ENCODE peak calls at places on chromosomes 3 and 15, in eight cellular contexts. One of them, this sample, is unnamed.

GRCh38 chr3:195802261-195802701 is 9.4 kb downstream of the MUC4 start:
- DNase-seq in GM04503: no peak
- DNase-seq in neuronal stem cell: no peak
- DNase-seq in substantia nigra: no peak
- DNase-seq in stimulated activated effector memory CD8-positive, alpha-beta T cell treated with anti-CD3 and anti-CD28 coated beads, Interleukin-12 subunit alpha, Interleukin-12 subunit beta, amount 100 ng/mL, for 72 hours: peak
- DNase-seq in heart right ventricle: no peak
- DNase-seq in SHP77 treated with DMSO at 0.1 percent for 48 hours: no peak
- DNase-seq in cardiac septum: peak
- DNase-seq in this sample: no peak

GRCh38 chr15:72737723-72738122 is 45.8 kb downstream of the ADPGK start:
- DNase-seq in SHP77 treated with DMSO at 0.1 percent for 48 hours: no peak
- DNase-seq in substantia nigra: no peak
- DNase-seq in cardiac septum: no peak
- DNase-seq in stimulated activated effector memory CD8-positive, alpha-beta T cell treated with anti-CD3 and anti-CD28 coated beads, Interleukin-12 subunit alpha, Interleukin-12 subunit beta, amount 100 ng/mL, for 72 hours: no peak
- DNase-seq in heart right ventricle: no peak
- DNase-seq in neuronal stem cell: no peak
- DNase-seq in GM04503: no peak
- DNase-seq in this sample: no peak

GRCh38 chr3:173826901-173827609 is 429.5 kb downstream of the NLGN1 start:
- DNase-seq in cardiac septum: no peak
- DNase-seq in stimulated activated effector memory CD8-positive, alpha-beta T cell treated with anti-CD3 and anti-CD28 coated beads, Interleukin-12 subunit alpha, Interleukin-12 subunit beta, amount 100 ng/mL, for 72 hours: no peak
- DNase-seq in SHP77 treated with DMSO at 0.1 percent for 48 hours: no peak
- DNase-seq in neuronal stem cell: no peak
- DNase-seq in heart right ventricle: no peak
- DNase-seq in substantia nigra: no peak
- DNase-seq in GM04503: peak
- DNase-seq in this sample: no peak

GRCh38 chr15:70247281-70247680 is 149.6 kb upstream of the TLE3 start:
- DNase-seq in heart right ventricle: no peak
- DNase-seq in SHP77 treated with DMSO at 0.1 percent for 48 hours: no peak
- DNase-seq in stimulated activated effector memory CD8-positive, alpha-beta T cell treated with anti-CD3 and anti-CD28 coated beads, Interleukin-12 subunit alpha, Interleukin-12 subunit beta, amount 100 ng/mL, for 72 hours: no peak
- DNase-seq in GM04503: no peak
- DNase-seq in substantia nigra: no peak
- DNase-seq in cardiac septum: peak
- DNase-seq in neuronal stem cell: no peak
- DNase-seq in this sample: no peak

GRCh38 chr3:139541156-139541897 is 1.8 kb upstream of the RBP1 start:
- DNase-seq in SHP77 treated with DMSO at 0.1 percent for 48 hours: no peak
- DNase-seq in GM04503: no peak
- DNase-seq in substantia nigra: peak
- DNase-seq in stimulated activated effector memory CD8-positive, alpha-beta T cell treated with anti-CD3 and anti-CD28 coated beads, Interleukin-12 subunit alpha, Interleukin-12 subunit beta, amount 100 ng/mL, for 72 hours: no peak
- DNase-seq in cardiac septum: peak
- DNase-seq in neuronal stem cell: no peak
- DNase-seq in heart right ventricle: no peak
- DNase-seq in this sample: no peak

GRCh38 chr3:45848392-45848791 is 6.5 kb upstream of the LZTFL1 start:
- DNase-seq in substantia nigra: no peak
- DNase-seq in neuronal stem cell: no peak
- DNase-seq in GM04503: no peak
- DNase-seq in heart right ventricle: no peak
- DNase-seq in cardiac septum: no peak
- DNase-seq in SHP77 treated with DMSO at 0.1 percent for 48 hours: no peak
- DNase-seq in stimulated activated effector memory CD8-positive, alpha-beta T cell treated with anti-CD3 and anti-CD28 coated beads, Interleukin-12 subunit alpha, Interleukin-12 subunit beta, amount 100 ng/mL, for 72 hours: no peak
- DNase-seq in this sample: no peak

GRCh38 chr3:37824954-37825328 is 36.7 kb upstream of the CTDSPL start:
- DNase-seq in GM04503: no peak
- DNase-seq in SHP77 treated with DMSO at 0.1 percent for 48 hours: no peak
- DNase-seq in stimulated activated effector memory CD8-positive, alpha-beta T cell treated with anti-CD3 and anti-CD28 coated beads, Interleukin-12 subunit alpha, Interleukin-12 subunit beta, amount 100 ng/mL, for 72 hours: no peak
- DNase-seq in cardiac septum: no peak
- DNase-seq in substantia nigra: no peak
- DNase-seq in neuronal stem cell: no peak
- DNase-seq in heart right ventricle: no peak
- DNase-seq in this sample: no peak

GRCh38 chr3:25423780-25424179 is 4.3 kb upstream of the RARB start:
- DNase-seq in stimulated activated effector memory CD8-positive, alpha-beta T cell treated with anti-CD3 and anti-CD28 coated beads, Interleukin-12 subunit alpha, Interleukin-12 subunit beta, amount 100 ng/mL, for 72 hours: no peak
- DNase-seq in SHP77 treated with DMSO at 0.1 percent for 48 hours: no peak
- DNase-seq in GM04503: peak
- DNase-seq in cardiac septum: no peak
- DNase-seq in neuronal stem cell: no peak
- DNase-seq in substantia nigra: no peak
- DNase-seq in heart right ventricle: no peak
- DNase-seq in this sample: no peak

GRCh38 chr3:58013973-58014649 is 5.9 kb downstream of the FLNB start:
- DNase-seq in GM04503: peak
- DNase-seq in stimulated activated effector memory CD8-positive, alpha-beta T cell treated with anti-CD3 and anti-CD28 coated beads, Interleukin-12 subunit alpha, Interleukin-12 subunit beta, amount 100 ng/mL, for 72 hours: no peak
- DNase-seq in SHP77 treated with DMSO at 0.1 percent for 48 hours: no peak
- DNase-seq in cardiac septum: no peak
- DNase-seq in heart right ventricle: peak
- DNase-seq in neuronal stem cell: no peak
- DNase-seq in substantia nigra: no peak
- DNase-seq in this sample: peak

GRCh38 chr15:100710213-100710612 is 107.8 kb downstream of the ASB7 start:
- DNase-seq in SHP77 treated with DMSO at 0.1 percent for 48 hours: no peak
- DNase-seq in heart right ventricle: no peak
- DNase-seq in neuronal stem cell: no peak
- DNase-seq in stimulated activated effector memory CD8-positive, alpha-beta T cell treated with anti-CD3 and anti-CD28 coated beads, Interleukin-12 subunit alpha, Interleukin-12 subunit beta, amount 100 ng/mL, for 72 hours: no peak
- DNase-seq in cardiac septum: no peak
- DNase-seq in substantia nigra: no peak
- DNase-seq in GM04503: no peak
- DNase-seq in this sample: no peak